ENCODE peak calls at places on chromosomes 16 and 17, in nine cellular contexts. E, X, B, I, J, M, A, F and C are unnamed samples.
A peak's percentile ranks its signal among the peaks of the same experiment; 100 is the strongest.

GRCh38 chr17:18921912-18922451 is 30.0 kb upstream of the SLC5A10 start:
- DNase-seq in E (no peak), A (peak; percentile 83), F (no peak), B (no peak), X (no peak), J (no peak), M (no peak), I (no peak), C (no peak)

GRCh38 chr16:51306116-51306515 is 155.0 kb upstream of the SALL1 start:
- DNase-seq in A (no peak), I (no peak), J (no peak), F (no peak), B (no peak), M (no peak), X (no peak), E (no peak), C (no peak)

GRCh38 chr17:66348605-66349165 is 46.3 kb downstream of the PRKCA start:
- DNase-seq in I (no peak), A (peak; percentile 81), M (no peak), E (no peak), F (no peak), X (no peak), J (peak; percentile 82), B (peak; percentile 19), C (peak; percentile 37)

GRCh38 chr16:2985893-2986355 is 5.7 kb upstream of the PKMYT1 start:
- DNase-seq in J (no peak), M (no peak), E (no peak), I (no peak), F (no peak), A (no peak), X (no peak), B (no peak), C (no peak)

GRCh38 chr16:3589001-3589400 is 11.8 kb upstream of the NLRC3 start:
- DNase-seq in F (no peak), I (no peak), J (no peak), B (no peak), A (no peak), X (no peak), M (no peak), E (no peak), C (no peak)

GRCh38 chr16:53022374-53022773 is 30.3 kb downstream of the CHD9NB start:
- DNase-seq in X (no peak), I (peak; percentile 7), A (peak; percentile 61), J (peak; percentile 48), M (no peak), E (peak; percentile 56), B (peak; percentile 67), F (no peak), C (peak; percentile 3)

GRCh38 chr17:76697702-76698465 is 12.9 kb downstream of the MXRA7 start:
- DNase-seq in J (peak; percentile 39), I (no peak), M (no peak), A (peak; percentile 77), F (no peak), X (no peak), E (no peak), B (peak; percentile 45), C (no peak)

GRCh38 chr16:11557811-11558210 is 28.9 kb downstream of the LITAF start:
- DNase-seq in M (no peak), J (no peak), E (no peak), B (no peak), F (no peak), A (no peak), I (no peak), X (no peak), C (peak; percentile 4)

GRCh38 chr17:34384822-34385605 is 22.0 kb upstream of the CCL1 start:
- DNase-seq in E (no peak), X (no peak), I (no peak), M (no peak), J (peak; percentile 60), B (no peak), F (no peak), A (no peak), C (no peak)

GRCh38 chr16:57577691-57578224 is 35.3 kb downstream of the ADGRG5 start:
- DNase-seq in F (no peak), X (no peak), I (peak; percentile 57), E (no peak), M (peak; percentile 27), A (no peak), J (no peak), B (no peak), C (no peak)

GRCh38 chr16:10090816-10091215 is 91.4 kb downstream of the GRIN2A start:
- DNase-seq in F (no peak), J (peak; percentile 91), X (no peak), E (no peak), A (no peak), M (no peak), I (no peak), B (no peak), C (no peak)

GRCh38 chr17:76981545-76982295 is 113.5 kb downstream of the MGAT5B start:
- DNase-seq in J (no peak), B (no peak), F (no peak), X (no peak), E (no peak), A (no peak), M (no peak), I (no peak), C (no peak)

GRCh38 chr17:78142113-78142861 is 3.9 kb upstream of the C17orf99 start:
- DNase-seq in M (no peak), I (no peak), X (no peak), J (peak; percentile 94), A (peak; percentile 76), F (no peak), B (no peak), E (no peak), C (no peak)

GRCh38 chr16:66364117-66364958 is 2.2 kb upstream of the CDH5 start:
- DNase-seq in X (no peak), A (no peak), B (no peak), F (no peak), E (no peak), J (no peak), I (no peak), M (no peak), C (no peak)

GRCh38 chr16:5042574-5043171 is 8.9 kb upstream of the NAGPA start:
- DNase-seq in M (no peak), J (peak; percentile 71), F (no peak), I (no peak), E (peak; percentile 0), X (no peak), A (no peak), B (no peak), C (no peak)

GRCh38 chr17:74190154-74190553 is 13.3 kb upstream of the RPL38 start:
- DNase-seq in X (no peak), A (peak; percentile 63), E (peak; percentile 7), F (no peak), M (no peak), J (peak; percentile 51), I (no peak), B (peak; percentile 70), C (no peak)

GRCh38 chr17:66716236-66717026 is 118.5 kb upstream of the CACNG5 start:
- DNase-seq in A (no peak), J (peak; percentile 10), M (no peak), I (no peak), X (no peak), F (no peak), E (peak; percentile 84), B (peak; percentile 77), C (no peak)

GRCh38 chr17:44628234-44629188 is 27.8 kb upstream of the MEIOC start:
- DNase-seq in X (no peak), J (no peak), F (no peak), A (no peak), I (no peak), E (no peak), M (no peak), B (no peak), C (no peak)

GRCh38 chr17:7885357-7886226 is 3.0 kb upstream of the CHD3 start:
- DNase-seq in A (peak; percentile 38), F (peak; percentile 27), J (peak; percentile 82), M (peak; percentile 11), X (peak; percentile 7), E (peak; percentile 61), B (no peak), I (peak; percentile 41), C (no peak)

GRCh38 chr17:65794572-65794971 is 233.1 kb upstream of the AXIN2 start:
- DNase-seq in E (peak; percentile 10), B (peak; percentile 39), I (no peak), F (peak; percentile 36), A (peak; percentile 69), M (no peak), X (no peak), J (peak; percentile 50), C (no peak)

GRCh38 chr16:10940501-10941079 is 1.7 kb downstream of the DEXI start:
- DNase-seq in E (no peak), J (peak; percentile 29), I (no peak), B (no peak), F (no peak), M (no peak), X (no peak), A (no peak), C (no peak)

GRCh38 chr16:78310196-78310595 is 210.7 kb downstream of the WWOX start:
- DNase-seq in B (no peak), X (no peak), M (no peak), F (no peak), J (no peak), I (no peak), A (no peak), E (no peak), C (no peak)

GRCh38 chr16:66608241-66609138 is 4.0 kb downstream of the CMTM3 start:
- DNase-seq in I (peak; percentile 85), E (peak; percentile 24), J (peak; percentile 91), B (peak; percentile 47), F (peak; percentile 79), A (peak; percentile 96), M (peak; percentile 60), X (peak; percentile 66), C (peak; percentile 33)

GRCh38 chr17:72617557-72617956 is 474.9 kb downstream of the SLC39A11 start:
- DNase-seq in I (no peak), X (no peak), E (no peak), F (no peak), A (no peak), B (no peak), J (no peak), M (no peak), C (no peak)

GRCh38 chr17:46108550-46109110 is 84.6 kb downstream of the KANSL1 start:
- DNase-seq in X (no peak), J (peak; percentile 54), I (no peak), E (no peak), F (no peak), M (no peak), A (no peak), B (no peak), C (no peak)

GRCh38 chr17:41421116-41421515 is 3.3 kb downstream of the KRT37 start:
- DNase-seq in A (no peak), F (no peak), E (no peak), M (no peak), B (no peak), X (no peak), I (no peak), J (peak; percentile 85), C (no peak)

GRCh38 chr16:66289051-66289680 is 77.3 kb upstream of the CDH5 start:
- DNase-seq in F (no peak), I (no peak), J (no peak), M (no peak), E (no peak), A (no peak), X (no peak), B (no peak), C (no peak)

GRCh38 chr17:79273660-79274059 is 199.0 kb downstream of the ENGASE start:
- DNase-seq in I (no peak), X (no peak), J (no peak), E (no peak), M (no peak), F (no peak), A (no peak), B (no peak), C (no peak)

GRCh38 chr17:74430706-74431567 is 951 bp upstream of the GPRC5C start:
- DNase-seq in X (no peak), J (peak; percentile 95), E (peak; percentile 69), M (no peak), I (no peak), B (peak; percentile 36), A (peak; percentile 98), F (no peak), C (peak; percentile 52)